ENCODE peak calls at places on chromosomes 13 and 19, in eight cellular contexts. W, M, H, S, B, J, N and X are unnamed samples.

GRCh38 chr13:113192902-113193301 is 15.6 kb downstream of the PCID2 start:
- DNase-seq in W (no peak), M (no peak), H (no peak), S (no peak), B (no peak), J (no peak), N (no peak), X (no peak)

GRCh38 chr13:40026174-40026585 is 370.7 kb downstream of the COG6 start:
- DNase-seq in W (peak), M (no peak), H (no peak), S (no peak), B (no peak), J (no peak), N (no peak), X (no peak)

GRCh38 chr19:5624154-5624663 is 1.3 kb downstream of the SAFB start:
- DNase-seq in W (no peak), M (peak), H (peak), S (peak), B (peak), J (peak), N (peak), X (peak)

GRCh38 chr13:110014719-110015118 is 228.3 kb upstream of the IRS2 start:
- DNase-seq in W (no peak), M (peak), H (no peak), S (no peak), B (no peak), J (no peak), N (no peak), X (no peak)

GRCh38 chr13:45473627-45474026 is 8.9 kb downstream of the COG3 start:
- DNase-seq in W (no peak), M (no peak), H (no peak), S (no peak), B (no peak), J (no peak), N (no peak), X (peak)

GRCh38 chr13:24632382-24633121 is 47.7 kb upstream of the ATP12A start:
- DNase-seq in W (no peak), M (no peak), H (no peak), S (no peak), B (no peak), J (no peak), N (no peak), X (no peak)

GRCh38 chr13:55244991-55245644 is 1895.6 kb upstream of the PRR20A start:
- DNase-seq in W (no peak), M (no peak), H (no peak), S (no peak), B (no peak), J (no peak), N (no peak), X (peak)

GRCh38 chr19:4723465-4724251 is at the start of gene DPP9:
- DNase-seq in W (peak), M (peak), H (peak), S (peak), B (peak), J (peak), N (peak), X (peak)

GRCh38 chr19:16051254-16052025 is 24.9 kb upstream of the TPM4 start:
- DNase-seq in W (no peak), M (no peak), H (peak), S (no peak), B (no peak), J (no peak), N (no peak), X (peak)

GRCh38 chr19:29561601-29562000 is 35.8 kb downstream of the VSTM2B start:
- DNase-seq in W (no peak), M (no peak), H (no peak), S (no peak), B (no peak), J (no peak), N (no peak), X (no peak)

GRCh38 chr19:20558011-20558410 is 7.6 kb downstream of the ZNF737 start:
- DNase-seq in W (no peak), M (peak), H (peak), S (no peak), B (no peak), J (no peak), N (no peak), X (no peak)

GRCh38 chr19:41531438-41532311 is 44.3 kb upstream of the CEACAM21 start:
- DNase-seq in W (peak), M (peak), H (peak), S (peak), B (peak), J (peak), N (peak), X (peak)

GRCh38 chr19:52637718-52638585 is at the start of gene ZNF83:
- DNase-seq in W (peak), M (peak), H (peak), S (peak), B (peak), J (peak), N (peak), X (peak)
- TF ChIP-seq POLR2A in W (peak), M (peak), H (no peak), S (peak), B (no peak), J (peak), N (no peak), X (peak)

GRCh38 chr19:55600336-55601028 is 394 bp downstream of the ZNF524 start:
- DNase-seq in W (peak), M (no peak), H (peak), S (no peak), B (peak), J (no peak), N (no peak), X (peak)
- TF ChIP-seq POLR2A in W (no peak), M (no peak), H (no peak), S (no peak), B (no peak), J (no peak), N (no peak), X (no peak)

DNA sequence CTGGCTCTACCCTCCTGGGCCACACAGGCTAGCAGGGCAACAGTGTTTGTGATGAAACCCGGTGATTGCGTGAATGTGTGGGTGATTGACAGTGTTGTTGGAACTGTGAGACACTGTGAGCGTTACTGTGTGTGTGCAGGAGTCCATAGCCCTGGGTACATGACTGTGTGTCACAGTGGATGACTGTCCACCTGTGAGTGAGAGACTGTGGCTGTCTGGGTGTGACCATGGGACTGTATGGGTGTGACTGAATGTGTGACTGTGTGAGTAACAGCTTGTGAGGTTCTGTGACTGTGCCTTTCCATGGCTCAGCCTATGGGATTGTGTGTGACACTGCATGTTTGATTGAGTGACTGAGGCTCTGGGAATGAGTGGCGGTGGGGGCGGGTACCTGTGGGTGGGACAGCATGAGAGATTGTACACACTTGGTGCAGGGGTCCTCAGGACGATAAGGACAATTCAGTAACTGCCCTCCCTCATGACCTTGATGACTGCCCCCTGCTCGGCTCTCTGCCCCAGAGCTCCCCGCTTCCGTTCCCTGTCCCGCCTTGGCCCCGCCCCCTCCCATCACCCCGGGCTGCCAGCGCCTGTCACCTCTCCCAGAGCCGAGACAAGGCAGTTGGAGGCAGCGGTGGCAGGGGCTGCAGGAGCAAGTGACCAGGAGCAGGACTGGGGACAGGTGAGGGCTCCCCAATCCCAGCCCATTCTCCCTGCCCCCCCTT is at the start of gene GIPR:
- DNase-seq in W (no peak), M (peak), H (no peak), S (no peak), B (peak), J (peak), N (peak), X (peak)
- TF ChIP-seq POLR2A in W (no peak), M (peak), H (no peak), S (no peak), B (no peak), J (peak), N (no peak), X (no peak)

DNA sequence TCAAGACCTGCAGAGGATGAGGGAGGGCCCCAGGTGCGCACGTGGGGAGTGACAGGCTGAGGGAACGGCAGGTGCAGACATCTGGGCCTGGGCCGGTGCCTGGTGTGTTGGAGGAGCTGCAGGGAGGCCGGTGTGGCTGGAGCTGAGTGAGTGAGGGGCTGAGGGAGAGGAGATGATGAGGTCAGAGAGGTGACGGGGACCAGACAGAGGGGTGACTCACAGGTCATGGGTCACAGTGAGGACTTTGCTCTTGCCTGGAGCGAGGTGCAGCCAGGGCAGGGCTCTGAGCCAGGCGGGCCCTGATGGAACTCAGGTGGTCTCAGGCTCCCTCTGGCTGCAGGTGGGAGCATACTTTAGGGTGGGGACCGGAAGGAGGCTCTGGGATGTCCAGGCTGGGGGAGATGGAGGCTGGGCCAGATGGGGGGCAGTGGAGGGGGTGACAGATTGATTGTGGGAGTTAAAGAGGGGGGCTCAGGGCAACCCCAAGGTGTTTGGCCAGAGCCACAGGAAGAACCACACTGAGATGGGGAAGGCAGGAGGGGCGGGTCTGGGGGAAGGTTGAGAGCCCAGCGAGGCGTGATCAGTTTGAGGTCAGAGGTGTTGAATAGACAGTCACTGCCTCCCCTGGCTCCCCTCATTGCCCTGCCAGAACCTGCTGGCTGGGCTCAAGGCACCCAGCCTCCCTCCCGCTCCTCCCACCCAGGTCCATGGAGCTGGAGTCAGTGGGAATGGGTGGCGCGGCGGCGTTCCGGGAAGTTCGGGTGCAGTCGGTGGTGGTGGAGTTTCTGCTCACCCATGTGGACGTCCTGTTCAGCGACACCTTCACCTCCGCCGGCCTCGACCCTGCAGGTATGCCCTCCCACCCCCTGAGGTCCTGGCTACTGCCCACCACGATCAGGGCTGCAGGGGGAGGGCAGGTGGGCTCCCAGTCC is 8.4 kb downstream of the ARHGAP33 start:
- DNase-seq in W (no peak), M (no peak), H (no peak), S (no peak), B (no peak), J (no peak), N (no peak), X (no peak)
- TF ChIP-seq POLR2A in W (no peak), M (no peak), H (no peak), S (no peak), B (no peak), J (no peak), N (no peak), X (no peak)

DNA sequence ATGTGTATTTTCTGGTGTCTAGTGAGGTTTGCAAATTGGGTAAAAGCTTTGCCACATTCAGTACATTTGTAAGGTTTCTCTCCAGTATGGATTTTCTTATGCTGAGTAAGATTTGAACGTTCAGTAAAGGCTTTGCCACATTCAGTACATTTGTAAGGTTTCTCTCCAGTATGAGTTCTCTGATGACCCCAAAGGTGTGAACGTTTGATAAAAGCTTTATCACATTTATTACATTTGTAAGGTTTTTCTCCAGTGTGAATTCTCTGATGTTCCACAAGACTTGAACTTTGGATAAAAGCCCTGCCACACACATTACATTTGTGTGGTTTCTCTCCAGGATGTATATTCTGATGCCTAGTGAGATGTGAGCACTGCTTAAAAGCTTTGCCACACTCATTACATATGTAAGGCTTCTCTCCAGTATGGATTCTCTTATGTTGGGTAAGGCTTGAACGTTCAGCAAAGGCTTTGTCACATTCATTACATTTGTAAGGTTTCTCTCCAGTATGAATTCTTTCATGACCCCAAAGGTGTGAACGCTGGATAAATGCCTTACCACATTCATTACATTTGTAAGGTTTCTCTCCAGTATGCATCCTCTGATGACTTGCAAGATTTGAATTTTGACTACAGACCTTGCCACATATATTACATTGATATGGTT is 17.4 kb downstream of the ZNF677 start:
- DNase-seq in W (no peak), M (no peak), H (no peak), S (no peak), B (no peak), J (no peak), N (no peak), X (no peak)
- TF ChIP-seq POLR2A in W (no peak), M (no peak), H (no peak), S (no peak), B (no peak), J (no peak), N (no peak), X (no peak)

GRCh38 chr19:36151144-36152051 is 849 bp downstream of the COX7A1 start:
- DNase-seq in W (no peak), M (peak), H (peak), S (peak), B (peak), J (no peak), N (no peak), X (no peak)
- TF ChIP-seq POLR2A in W (no peak), M (no peak), H (no peak), S (peak), B (no peak), J (no peak), N (no peak), X (no peak)

GRCh38 chr19:55679343-55680257 is 4.6 kb downstream of the EPN1 start:
- DNase-seq in W (no peak), M (no peak), H (no peak), S (no peak), B (no peak), J (no peak), N (no peak), X (no peak)
- TF ChIP-seq POLR2A in W (no peak), M (no peak), H (no peak), S (no peak), B (no peak), J (no peak), N (no peak), X (no peak)

DNA sequence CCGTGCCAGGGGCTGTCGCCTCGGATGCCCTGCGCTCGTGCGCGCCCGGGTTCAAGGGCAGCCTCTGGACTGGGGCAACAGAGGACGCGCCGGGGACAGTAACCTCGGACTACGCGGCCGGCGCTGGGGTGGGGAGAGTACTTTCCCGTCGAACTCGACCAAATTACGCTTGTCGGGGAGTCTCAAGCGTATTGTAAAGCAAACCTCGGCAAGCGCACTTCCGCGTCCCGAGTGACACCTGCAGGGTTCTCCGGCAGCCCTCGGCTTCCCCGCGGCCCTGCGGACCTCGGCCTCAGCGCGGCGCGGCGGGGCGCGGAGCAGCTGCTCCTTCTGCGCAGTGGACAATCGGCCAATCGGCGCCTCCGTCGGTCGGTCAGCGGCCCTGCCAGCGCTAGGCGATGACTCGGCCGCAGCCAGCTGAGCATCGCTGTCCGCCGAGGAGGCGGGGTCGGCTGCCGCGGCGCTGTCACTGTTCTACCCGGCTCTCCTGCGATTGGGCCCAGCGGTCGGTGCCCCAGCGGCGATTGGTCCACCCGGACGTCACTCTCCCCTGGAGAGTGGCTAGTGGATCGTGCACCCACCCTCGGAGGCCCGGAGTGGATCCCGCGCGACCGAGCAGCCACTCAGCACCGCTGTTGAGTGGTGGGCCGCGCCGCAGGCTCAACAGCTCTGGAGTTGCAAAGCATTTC is at the start of gene SLC46A3:
- DNase-seq in W (peak), M (peak), H (peak), S (peak), B (peak), J (peak), N (peak), X (peak)
- TF ChIP-seq POLR2A in W (peak), M (peak), H (no peak), S (peak), B (no peak), J (peak), N (no peak), X (peak)